ENCODE peak calls at places on chromosomes 3 and 15, in eight cellular contexts. Y, G, N, H, Z, V, D and J are unnamed samples.

GRCh38 chr3:52295809-52296208 is 8.2 kb downstream of the GLYCTK start:
- DNase-seq in Y (no peak), G (no peak), N (no peak), H (no peak), Z (no peak), V (no peak), D (no peak), J (no peak)

GRCh38 chr3:171829841-171830559 is 13.1 kb upstream of the TMEM212 start:
- DNase-seq in Y (no peak), G (peak; percentile 69), N (peak; percentile 63), H (peak; percentile 88), Z (peak; percentile 69), V (no peak), D (no peak), J (peak; percentile 72)

GRCh38 chr3:53846134-53846850 is at the start of the genes CHDH and IL17RB:
- DNase-seq in Y (no peak), G (peak; percentile 83), N (peak; percentile 39), H (peak; percentile 74), Z (no peak), V (no peak), D (no peak), J (peak; percentile 11)

GRCh38 chr3:14460342-14461005 is 58.1 kb downstream of the SLC6A6 start:
- DNase-seq in Y (no peak), G (peak; percentile 79), N (peak; percentile 86), H (peak; percentile 76), Z (no peak), V (no peak), D (peak; percentile 94), J (peak; percentile 95)

GRCh38 chr3:52396907-52397591 is 47.9 kb downstream of the SEMA3G start:
- DNase-seq in Y (no peak), G (no peak), N (no peak), H (no peak), Z (no peak), V (no peak), D (no peak), J (no peak)

GRCh38 chr3:44506961-44507360 is 29.5 kb upstream of the ZNF445 start:
- DNase-seq in Y (no peak), G (no peak), N (no peak), H (no peak), Z (no peak), V (no peak), D (no peak), J (no peak)

GRCh38 chr3:77051927-77052542 is 12.1 kb downstream of the ROBO2 start:
- DNase-seq in Y (no peak), G (no peak), N (no peak), H (no peak), Z (no peak), V (no peak), D (no peak), J (no peak)

GRCh38 chr3:61730058-61730457 is 168.7 kb downstream of the PTPRG start:
- DNase-seq in Y (no peak), G (no peak), N (no peak), H (peak; percentile 16), Z (no peak), V (no peak), D (no peak), J (no peak)

GRCh38 chr15:83209333-83209732 is 1.7 kb upstream of the HDGFL3 start:
- DNase-seq in Y (no peak), G (no peak), N (no peak), H (no peak), Z (no peak), V (no peak), D (no peak), J (no peak)

GRCh38 chr15:70512772-70513362 is 250.5 kb downstream of the UACA start:
- DNase-seq in Y (no peak), G (no peak), N (peak; percentile 66), H (no peak), Z (no peak), V (no peak), D (no peak), J (peak; percentile 43)

GRCh38 chr3:107752202-107752990 is 229.6 kb downstream of the BBX start:
- DNase-seq in Y (no peak), G (no peak), N (no peak), H (no peak), Z (no peak), V (no peak), D (no peak), J (peak; percentile 51)

GRCh38 chr15:70636540-70637165 is 126.7 kb downstream of the UACA start:
- DNase-seq in Y (no peak), G (peak; percentile 27), N (no peak), H (no peak), Z (no peak), V (no peak), D (no peak), J (peak; percentile 30)

GRCh38 chr3:27607370-27607769 is 114.8 kb downstream of the EOMES start:
- DNase-seq in Y (peak; percentile 70), G (no peak), N (no peak), H (no peak), Z (no peak), V (no peak), D (no peak), J (peak; percentile 45)

GRCh38 chr3:50608278-50608677 is 3.3 kb downstream of the CISH start:
- DNase-seq in Y (no peak), G (no peak), N (no peak), H (no peak), Z (no peak), V (no peak), D (no peak), J (no peak)

GRCh38 chr15:49380912-49381311 is 42.1 kb upstream of the FGF7 start:
- DNase-seq in Y (no peak), G (no peak), N (no peak), H (no peak), Z (no peak), V (no peak), D (no peak), J (no peak)

GRCh38 chr15:62138124-62138523 is 27.0 kb downstream of the C2CD4B start:
- DNase-seq in Y (peak; percentile 53), G (no peak), N (no peak), H (peak; percentile 38), Z (no peak), V (no peak), D (peak; percentile 8), J (peak; percentile 92)

GRCh38 chr15:83983634-83984458 is 251.7 kb upstream of the GOLGA6L4 start:
- DNase-seq in Y (no peak), G (no peak), N (no peak), H (no peak), Z (no peak), V (no peak), D (no peak), J (no peak)

GRCh38 chr3:189781384-189781783 is 150.2 kb downstream of the TP63 start:
- DNase-seq in Y (no peak), G (no peak), N (no peak), H (no peak), Z (no peak), V (no peak), D (no peak), J (no peak)

GRCh38 chr3:187130346-187131066 is 8.8 kb downstream of the RPL39L start:
- DNase-seq in Y (no peak), G (no peak), N (peak; percentile 12), H (peak; percentile 11), Z (no peak), V (no peak), D (no peak), J (peak; percentile 75)

GRCh38 chr3:111864821-111865656 is 6.0 kb downstream of the PHLDB2 start:
- DNase-seq in Y (peak; percentile 80), G (no peak), N (peak; percentile 36), H (no peak), Z (no peak), V (no peak), D (peak; percentile 70), J (peak; percentile 99)

GRCh38 chr3:149511040-149511626 is 36.6 kb downstream of the TM4SF4 start:
- DNase-seq in Y (no peak), G (no peak), N (no peak), H (no peak), Z (no peak), V (no peak), D (no peak), J (no peak)

GRCh38 chr15:83435202-83435601 is 11.9 kb upstream of the SH3GL3 start:
- DNase-seq in Y (no peak), G (no peak), N (no peak), H (no peak), Z (no peak), V (no peak), D (no peak), J (peak; percentile 71)

GRCh38 chr3:182490601-182491485 is 302.5 kb upstream of the ATP11B start:
- DNase-seq in Y (no peak), G (peak; percentile 56), N (no peak), H (no peak), Z (peak; percentile 7), V (no peak), D (no peak), J (peak; percentile 2)

GRCh38 chr3:39022275-39022630 is 29.5 kb downstream of the SCN11A start:
- DNase-seq in Y (no peak), G (no peak), N (no peak), H (no peak), Z (no peak), V (no peak), D (no peak), J (no peak)

GRCh38 chr15:41581110-41581509 is 22.1 kb downstream of the TYRO3 start:
- DNase-seq in Y (no peak), G (no peak), N (no peak), H (no peak), Z (no peak), V (no peak), D (no peak), J (no peak)

GRCh38 chr15:61155741-61156700 is 73.1 kb downstream of the RORA start:
- DNase-seq in Y (peak; percentile 16), G (no peak), N (no peak), H (peak; percentile 32), Z (no peak), V (no peak), D (no peak), J (peak; percentile 42)

GRCh38 chr3:99128740-99129505 is 227.4 kb upstream of the DCBLD2 start:
- DNase-seq in Y (peak; percentile 91), G (peak; percentile 19), N (peak; percentile 73), H (peak; percentile 57), Z (no peak), V (no peak), D (peak; percentile 92), J (peak; percentile 94)

GRCh38 chr3:124993462-124993861 is 58.9 kb upstream of the MUC13 start:
- DNase-seq in Y (no peak), G (no peak), N (no peak), H (peak; percentile 25), Z (no peak), V (no peak), D (no peak), J (peak; percentile 22)

GRCh38 chr3:90011596-90011995 is 904.2 kb downstream of the EPHA3 start:
- DNase-seq in Y (no peak), G (no peak), N (no peak), H (no peak), Z (no peak), V (no peak), D (no peak), J (no peak)

GRCh38 chr3:41893977-41894376 is 67.9 kb downstream of the ULK4 start:
- DNase-seq in Y (peak; percentile 23), G (peak; percentile 25), N (peak; percentile 34), H (peak; percentile 18), Z (peak; percentile 13), V (no peak), D (peak; percentile 28), J (peak; percentile 52)

GRCh38 chr3:115038831-115039230 is 108.3 kb downstream of the ZBTB20 start:
- DNase-seq in Y (no peak), G (no peak), N (no peak), H (no peak), Z (no peak), V (no peak), D (no peak), J (no peak)

GRCh38 chr3:19573644-19574043 is 360.4 kb downstream of the EFHB start:
- DNase-seq in Y (no peak), G (no peak), N (no peak), H (no peak), Z (no peak), V (no peak), D (no peak), J (no peak)

GRCh38 chr3:106628407-106628806 is 748.8 kb upstream of the CCDC54 start:
- DNase-seq in Y (no peak), G (no peak), N (no peak), H (no peak), Z (no peak), V (no peak), D (peak; percentile 33), J (peak; percentile 60)

GRCh38 chr15:28132524-28133275 is 33.6 kb upstream of the OCA2 start:
- DNase-seq in Y (no peak), G (no peak), N (peak; percentile 64), H (peak; percentile 70), Z (no peak), V (no peak), D (no peak), J (peak; percentile 65)